ENCODE peak calls at places on chromosomes 11 and 22, in eight cellular contexts. F is GM03348; M is epithelial cell of prostate; N is ACHN; L is stimulated activated CD8-positive, alpha-beta memory T cell treated with anti-CD3 and anti-CD28 coated beads, Interleukin-2, amount 100 ng/mL, for 1 hour; H is effector memory CD8-positive, alpha-beta T cell; U is SHP77; R is HCT116. E is an unnamed sample.

GRCh38 chr11:64322925-64323260 is 5.0 kb downstream of the PRDX5 start:
- DNase-seq in R (no peak), N (no peak), M (no peak), F (no peak), U (no peak), H (no peak), L (no peak), E (no peak)

GRCh38 chr11:10305262-10305963 is 540 bp downstream of the ADM start:
- DNase-seq in F (peak), N (peak), L (no peak), R (no peak), U (no peak), M (no peak), H (no peak), E (peak)

GRCh38 chr11:122741613-122742012 is 86.1 kb downstream of the UBASH3B start:
- DNase-seq in L (no peak), N (no peak), H (no peak), F (no peak), U (no peak), M (no peak), R (no peak), E (peak)

GRCh38 chr11:1507381-1508140 is 21.0 kb upstream of the MOB2 start:
- DNase-seq in H (no peak), R (no peak), F (no peak), L (no peak), M (no peak), U (no peak), N (no peak), E (no peak)

GRCh38 chr22:20239951-20240773 is 28.0 kb downstream of the RTN4R start:
- DNase-seq in N (no peak), U (no peak), F (no peak), M (no peak), R (no peak), H (no peak), L (no peak), E (no peak)

GRCh38 chr22:29820941-29821789 is 16.9 kb downstream of the ASCC2 start:
- DNase-seq in U (peak), L (no peak), H (no peak), F (peak), R (peak), N (peak), M (peak), E (no peak)

GRCh38 chr11:117815262-117815803 is 9.2 kb downstream of the FXYD2 start:
- DNase-seq in F (no peak), M (no peak), R (no peak), N (peak), H (peak), L (peak), U (no peak), E (no peak)

GRCh38 chr11:34775417-34775888 is 140.7 kb downstream of the APIP start:
- DNase-seq in H (no peak), M (no peak), L (no peak), U (no peak), N (no peak), F (no peak), R (no peak), E (no peak)

GRCh38 chr22:48949375-48950149 is 878.1 kb downstream of the BRD1 start:
- DNase-seq in L (no peak), F (no peak), R (no peak), M (no peak), U (no peak), N (no peak), H (no peak), E (no peak)

GRCh38 chr11:112962854-112963367 is 1.7 kb downstream of the NCAM1 start:
- DNase-seq in U (peak), R (no peak), N (peak), F (peak), H (no peak), L (no peak), M (no peak), E (peak)

E was measured in gastrocnemius medialis.